ENCODE peak calls at places on chromosome 5, in five cellular contexts. I, U, Q, P and W are unnamed samples. For H3K4me1, the result is how much of the 10 kb centered on the place peaks cover.

GRCh38 chr5:135821061-135821781 is 13.2 kb upstream of the SLC25A48 start:
- DNase-seq in I (no peak), U (no peak), Q (no peak), P (no peak), W (no peak)

GRCh38 chr5:74056789-74057164 is 430.8 kb downstream of the ARHGEF28 start:
- DNase-seq in I (peak), U (no peak), Q (no peak), P (no peak), W (no peak)

GRCh38 chr5:99169309-99169708 is 240.5 kb upstream of the CHD1 start:
- DNase-seq in I (peak), U (peak), Q (no peak), P (no peak), W (no peak)

GRCh38 chr5:1386274-1386717 is 41.4 kb upstream of the CLPTM1L start:
- DNase-seq in I (peak), U (peak), Q (no peak), P (no peak), W (peak)

GRCh38 chr5:172451771-172452197 is 2.5 kb downstream of the SH3PXD2B start:
- DNase-seq in I (peak), U (no peak), Q (peak), P (peak), W (no peak)

GRCh38 chr5:72845889-72846288 is 29.4 kb downstream of the TNPO1 start:
- DNase-seq in I (no peak), U (no peak), Q (no peak), P (no peak), W (no peak)

GRCh38 chr5:41459557-41459956 is 50.8 kb downstream of the PLCXD3 start:
- DNase-seq in I (no peak), U (no peak), Q (no peak), P (no peak), W (no peak)

GRCh38 chr5:19531374-19531952 is 456.5 kb downstream of the CDH18 start:
- DNase-seq in I (no peak), U (no peak), Q (no peak), P (no peak), W (no peak)

GRCh38 chr5:36662291-36662851 is 56.0 kb downstream of the SLC1A3 start:
- DNase-seq in I (no peak), U (no peak), Q (no peak), P (no peak), W (no peak)

GRCh38 chr5:55108651-55109050 is 6.2 kb downstream of the GZMA start:
- DNase-seq in I (no peak), U (no peak), Q (no peak), P (no peak), W (no peak)

GRCh38 chr5:138981606-138982005 is 106.5 kb upstream of the LRRTM2 start:
- DNase-seq in I (no peak), U (no peak), Q (peak), P (no peak), W (no peak)

GRCh38 chr5:123696948-123697347 is 185.0 kb downstream of the CSNK1G3 start:
- DNase-seq in I (no peak), U (no peak), Q (no peak), P (no peak), W (no peak)

GRCh38 chr5:55159763-55160492 is at the start of gene GPX8:
- DNase-seq in I (peak), U (peak), Q (no peak), P (peak), W (peak)

GRCh38 chr5:107468286-107468685 is 202.5 kb downstream of the EFNA5 start:
- DNase-seq in I (no peak), U (no peak), Q (no peak), P (no peak), W (no peak)

GRCh38 chr5:107464876-107465275 is 205.9 kb downstream of the EFNA5 start:
- DNase-seq in I (no peak), U (no peak), Q (no peak), P (no peak), W (no peak)

GRCh38 chr5:107464403-107464802 is 206.3 kb downstream of the EFNA5 start:
- DNase-seq in I (no peak), U (no peak), Q (no peak), P (no peak), W (no peak)

GRCh38 chr5:107467137-107467932 is 203.4 kb downstream of the EFNA5 start:
- DNase-seq in I (peak), U (no peak), Q (no peak), P (no peak), W (no peak)

GRCh38 chr5:107466233-107466769 is 204.4 kb downstream of the EFNA5 start:
- DNase-seq in I (peak), U (peak), Q (no peak), P (no peak), W (no peak)
- H3K4me1 ChIP-seq in I (under half), U (under half), Q (under half), P (under half), W (under half)

GRCh38 chr5:150286820-150287219 is 2.8 kb downstream of the CAMK2A start:
- DNase-seq in I (peak), U (no peak), Q (no peak), P (no peak), W (no peak)
- H3K4me3 ChIP-seq in I (no peak), U (no peak), Q (no peak), P (no peak), W (no peak)

DNA sequence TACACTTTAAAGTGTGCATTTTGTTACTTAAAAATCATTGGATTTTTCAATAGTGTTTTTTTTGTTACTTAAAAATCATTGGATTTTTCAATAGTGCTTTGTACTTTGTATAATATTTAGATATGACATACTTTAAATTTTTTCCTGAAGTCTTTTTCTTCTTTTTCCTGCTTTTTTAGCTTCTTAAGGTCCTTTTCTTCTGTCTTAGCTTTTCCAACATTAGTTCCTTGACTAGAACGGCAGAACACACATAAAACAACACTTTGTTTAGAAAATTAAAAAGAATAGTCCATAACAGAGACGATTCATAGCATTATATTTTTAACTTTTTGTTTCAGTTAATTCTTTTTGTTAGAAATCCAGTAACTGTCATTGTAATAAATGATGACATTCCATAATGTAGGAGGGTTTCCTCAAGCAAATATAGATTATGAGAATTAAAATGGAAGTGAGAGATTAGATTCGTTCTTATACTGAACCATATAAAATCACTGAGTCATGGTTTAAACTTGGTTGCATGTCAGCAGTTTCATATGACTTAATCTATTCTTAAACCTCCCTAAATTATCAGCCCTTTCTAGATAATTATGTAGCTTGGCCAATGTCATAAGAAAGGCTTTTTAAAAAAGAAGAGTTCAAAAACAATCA is 45.3 kb upstream of the RICTOR start:
- DNase-seq in I (no peak), U (no peak), Q (no peak), P (no peak), W (no peak)
- H3K4me1 ChIP-seq in I (under half), U (under half), Q (under half), P (under half), W (under half)

GRCh38 chr5:128201065-128201926 is 117.7 kb downstream of the SLC12A2 start:
- DNase-seq in I (peak), U (peak), Q (peak), P (peak), W (peak)
- H3K4me3 ChIP-seq in I (no peak), U (no peak), Q (peak), P (no peak), W (no peak)

DNA sequence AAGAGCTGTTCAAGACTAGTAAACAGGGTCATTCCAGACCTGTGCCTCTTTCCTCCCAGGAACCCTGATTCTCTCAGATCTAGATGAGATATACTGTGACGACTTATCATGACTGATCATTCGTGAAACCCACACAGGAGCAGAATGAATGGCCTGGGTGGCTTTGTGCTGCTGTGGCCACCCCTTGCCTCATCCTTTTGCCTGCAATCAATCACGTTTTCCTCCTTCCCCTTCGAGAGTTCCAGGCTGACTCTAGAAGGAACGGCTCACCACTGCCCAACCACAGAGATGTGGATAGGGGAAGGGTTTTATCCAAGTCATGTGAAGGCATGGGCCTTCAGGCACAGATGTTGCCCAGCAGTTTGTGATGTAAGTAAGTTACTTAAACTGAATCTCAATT is 5.8 kb downstream of the ANXA6 start:
- DNase-seq in I (no peak), U (no peak), Q (no peak), P (no peak), W (no peak)
- H3K4me1 ChIP-seq in I (half or more), U (under half), Q (under half), P (under half), W (half or more)

GRCh38 chr5:38023799-38024198 is 184.0 kb upstream of the GDNF start:
- DNase-seq in I (no peak), U (no peak), Q (no peak), P (no peak), W (no peak)
- H3K4me3 ChIP-seq in I (no peak), U (no peak), Q (no peak), P (no peak), W (no peak)

GRCh38 chr5:40396312-40396711 is 283.4 kb upstream of the PTGER4 start:
- DNase-seq in I (no peak), U (no peak), Q (no peak), P (no peak), W (no peak)
- H3K4me1 ChIP-seq in I (under half), U (under half), Q (under half), P (under half), W (under half)

GRCh38 chr5:77077821-77078176 is 9.3 kb downstream of the ZBED3 start:
- DNase-seq in I (no peak), U (no peak), Q (no peak), P (no peak), W (no peak)
- H3K4me3 ChIP-seq in I (no peak), U (no peak), Q (peak), P (peak), W (no peak)

GRCh38 chr5:142408536-142409252 is 83.9 kb upstream of the SPRY4 start:
- DNase-seq in I (no peak), U (no peak), Q (no peak), P (no peak), W (no peak)
- H3K4me1 ChIP-seq in I (under half), U (under half), Q (under half), P (under half), W (under half)